ENCODE peak calls at places on chromosomes 7 and 10, in ten cellular contexts. D, W, Y, J, E, H, O, N, B and A are unnamed samples.

GRCh38 chr7:99108615-99109014 is 35.3 kb downstream of the SMURF1 start:
- DNase-seq in D (no peak), W (no peak), Y (peak; percentile 67), J (no peak), E (no peak), H (no peak), O (no peak), N (no peak), B (no peak), A (no peak)

GRCh38 chr7:25982684-25983083 is 169.3 kb upstream of the NFE2L3 start:
- DNase-seq in D (no peak), W (no peak), Y (no peak), J (no peak), E (no peak), H (no peak), O (no peak), N (no peak), B (no peak), A (no peak)

GRCh38 chr7:128406986-128407589 is 2.7 kb downstream of the IMPDH1 start:
- DNase-seq in D (no peak), W (no peak), Y (no peak), J (no peak), E (no peak), H (no peak), O (no peak), N (no peak), B (no peak), A (no peak)

GRCh38 chr7:80467069-80467468 is 44.8 kb downstream of the GNAT3 start:
- DNase-seq in D (no peak), W (no peak), Y (peak; percentile 26), J (no peak), E (no peak), H (no peak), O (no peak), N (no peak), B (no peak), A (no peak)

GRCh38 chr7:131897016-131897789 is 340.8 kb upstream of the PODXL start:
- DNase-seq in D (no peak), W (no peak), Y (peak; percentile 96), J (peak; percentile 50), E (no peak), H (no peak), O (no peak), N (no peak), B (no peak), A (peak; percentile 48)

GRCh38 chr10:51030480-51030879 is 43.8 kb upstream of the PRKG1 start:
- DNase-seq in D (no peak), W (no peak), Y (no peak), J (no peak), E (no peak), H (no peak), O (no peak), N (no peak), B (no peak), A (no peak)

GRCh38 chr7:129612112-129613015 is 844 bp downstream of the NRF1 start:
- DNase-seq in D (no peak), W (peak; percentile 57), Y (peak; percentile 43), J (no peak), E (peak; percentile 65), H (peak; percentile 33), O (peak; percentile 19), N (no peak), B (peak; percentile 67), A (no peak)

GRCh38 chr10:29257106-29257783 is 31.6 kb upstream of the LYZL1 start:
- DNase-seq in D (no peak), W (peak; percentile 62), Y (peak; percentile 92), J (peak; percentile 28), E (peak; percentile 90), H (peak; percentile 44), O (no peak), N (peak; percentile 71), B (no peak), A (no peak)

GRCh38 chr7:21253740-21254687 is 173.9 kb upstream of the SP4 start:
- DNase-seq in D (no peak), W (peak; percentile 69), Y (peak; percentile 35), J (peak; percentile 74), E (no peak), H (peak; percentile 31), O (peak; percentile 82), N (no peak), B (peak; percentile 47), A (peak; percentile 77)

GRCh38 chr10:98028168-98028770 is 2.2 kb downstream of the CRTAC1 start:
- DNase-seq in D (no peak), W (peak; percentile 14), Y (peak; percentile 7), J (peak; percentile 84), E (no peak), H (peak; percentile 74), O (peak; percentile 70), N (no peak), B (peak; percentile 50), A (peak; percentile 74)

GRCh38 chr10:30422981-30423654 is 10.9 kb upstream of the MAP3K8 start:
- DNase-seq in D (no peak), W (peak; percentile 29), Y (peak; percentile 77), J (peak; percentile 25), E (no peak), H (peak; percentile 56), O (no peak), N (peak; percentile 60), B (peak; percentile 56), A (peak; percentile 57)

GRCh38 chr7:31761646-31762045 is 74.6 kb downstream of the PPP1R17 start:
- DNase-seq in D (no peak), W (no peak), Y (no peak), J (no peak), E (peak; percentile 11), H (no peak), O (no peak), N (no peak), B (no peak), A (no peak)

GRCh38 chr7:31758770-31759169 is 71.8 kb downstream of the PPP1R17 start:
- DNase-seq in D (no peak), W (no peak), Y (no peak), J (no peak), E (no peak), H (no peak), O (no peak), N (no peak), B (no peak), A (no peak)

GRCh38 chr7:31764457-31764856 is 77.4 kb downstream of the PPP1R17 start:
- DNase-seq in D (no peak), W (no peak), Y (peak; percentile 34), J (no peak), E (no peak), H (no peak), O (no peak), N (no peak), B (no peak), A (no peak)

GRCh38 chr7:31767686-31768358 is 80.8 kb downstream of the PPP1R17 start:
- DNase-seq in D (no peak), W (no peak), Y (no peak), J (no peak), E (no peak), H (no peak), O (no peak), N (no peak), B (no peak), A (no peak)

GRCh38 chr7:31763548-31763947 is 76.5 kb downstream of the PPP1R17 start:
- DNase-seq in D (no peak), W (no peak), Y (no peak), J (no peak), E (no peak), H (no peak), O (no peak), N (no peak), B (no peak), A (no peak)
- TF ChIP-seq CTCF in D (peak; percentile 20), W (no peak), Y (peak; percentile 7), J (peak; percentile 33), E (no peak), H (no peak), O (peak; percentile 49), N (no peak), B (no peak), A (peak; percentile 59)

GRCh38 chr10:69934768-69935167 is 117.9 kb upstream of the MACROH2A2 start:
- DNase-seq in D (no peak), W (no peak), Y (no peak), J (no peak), E (no peak), H (no peak), O (no peak), N (no peak), B (no peak), A (no peak)

GRCh38 chr10:69939033-69939432 is 113.6 kb upstream of the MACROH2A2 start:
- DNase-seq in D (no peak), W (no peak), Y (no peak), J (no peak), E (no peak), H (no peak), O (no peak), N (no peak), B (no peak), A (no peak)

GRCh38 chr10:69939481-69939880 is 113.2 kb upstream of the MACROH2A2 start:
- DNase-seq in D (no peak), W (no peak), Y (no peak), J (no peak), E (no peak), H (no peak), O (no peak), N (no peak), B (no peak), A (no peak)

GRCh38 chr10:69938541-69938991 is 114.1 kb upstream of the MACROH2A2 start:
- DNase-seq in D (no peak), W (no peak), Y (no peak), J (no peak), E (no peak), H (no peak), O (no peak), N (no peak), B (no peak), A (no peak)

GRCh38 chr10:69936091-69936490 is 116.6 kb upstream of the MACROH2A2 start:
- DNase-seq in D (no peak), W (no peak), Y (no peak), J (no peak), E (no peak), H (no peak), O (no peak), N (no peak), B (no peak), A (no peak)
- TF ChIP-seq CTCF in D (peak; percentile 60), W (no peak), Y (peak; percentile 22), J (no peak), E (no peak), H (no peak), O (no peak), N (peak; percentile 44), B (no peak), A (no peak)

GRCh38 chr7:23938937-23939552 is 229.0 kb downstream of the STK31 start:
- DNase-seq in D (no peak), W (peak; percentile 12), Y (peak; percentile 20), J (peak; percentile 34), E (no peak), H (no peak), O (peak; percentile 30), N (no peak), B (no peak), A (no peak)
- TF ChIP-seq CTCF in D (peak; percentile 60), W (peak; percentile 29), Y (no peak), J (peak; percentile 45), E (no peak), H (no peak), O (peak; percentile 70), N (peak; percentile 68), B (no peak), A (peak; percentile 72)

GRCh38 chr7:116786791-116787443 is 75.5 kb upstream of the CAPZA2 start:
- DNase-seq in D (peak; percentile 58), W (no peak), Y (no peak), J (no peak), E (no peak), H (no peak), O (no peak), N (no peak), B (no peak), A (no peak)
- TF ChIP-seq CTCF in D (peak; percentile 65), W (no peak), Y (no peak), J (no peak), E (no peak), H (peak; percentile 13), O (no peak), N (peak; percentile 43), B (peak; percentile 16), A (peak; percentile 31)